ENCODE peak calls at places on chromosomes 3 and 15, in ten cellular contexts. One of them, this sample, is unnamed.

GRCh38 chr3:143668924-143669790 is 179.1 kb downstream of the SLC9A9 start:
- DNase-seq in mucosa of gallbladder: no peak
- DNase-seq in fibroblast of mammary gland: peak
- DNase-seq in psoas muscle: no peak
- DNase-seq in BJ: no peak
- DNase-seq in stimulated activated CD4-positive, alpha-beta T cell treated with anti-CD3 and anti-CD28 coated beads, Interleukin-1b, Interleukin-23, amount 100 ng/mL, for 24 hours: no peak
- DNase-seq in activated CD8-positive, alpha-beta memory T cell treated with anti-CD3 and anti-CD28 coated beads for 1 hour: no peak
- DNase-seq in naive thymus-derived CD8-positive, alpha-beta T cell: no peak
- DNase-seq in NCI-H2029 treated with DMSO at 0.1 percent for 48 hours: no peak
- DNase-seq in ACHN: no peak
- DNase-seq in this sample: no peak

GRCh38 chr15:42578984-42579537 is 3.7 kb downstream of the STARD9 start:
- DNase-seq in mucosa of gallbladder: no peak
- DNase-seq in fibroblast of mammary gland: no peak
- DNase-seq in psoas muscle: no peak
- DNase-seq in BJ: no peak
- DNase-seq in stimulated activated CD4-positive, alpha-beta T cell treated with anti-CD3 and anti-CD28 coated beads, Interleukin-1b, Interleukin-23, amount 100 ng/mL, for 24 hours: no peak
- DNase-seq in activated CD8-positive, alpha-beta memory T cell treated with anti-CD3 and anti-CD28 coated beads for 1 hour: no peak
- DNase-seq in naive thymus-derived CD8-positive, alpha-beta T cell: no peak
- DNase-seq in NCI-H2029 treated with DMSO at 0.1 percent for 48 hours: no peak
- DNase-seq in ACHN: no peak
- DNase-seq in this sample: no peak

GRCh38 chr3:178202199-178202598 is 334.0 kb upstream of the KCNMB2 start:
- DNase-seq in mucosa of gallbladder: no peak
- DNase-seq in fibroblast of mammary gland: no peak
- DNase-seq in psoas muscle: no peak
- DNase-seq in BJ: no peak
- DNase-seq in stimulated activated CD4-positive, alpha-beta T cell treated with anti-CD3 and anti-CD28 coated beads, Interleukin-1b, Interleukin-23, amount 100 ng/mL, for 24 hours: no peak
- DNase-seq in activated CD8-positive, alpha-beta memory T cell treated with anti-CD3 and anti-CD28 coated beads for 1 hour: no peak
- DNase-seq in naive thymus-derived CD8-positive, alpha-beta T cell: no peak
- DNase-seq in NCI-H2029 treated with DMSO at 0.1 percent for 48 hours: no peak
- DNase-seq in ACHN: no peak
- DNase-seq in this sample: no peak

GRCh38 chr3:102163039-102163817 is 271.6 kb upstream of the ZPLD1 start:
- DNase-seq in mucosa of gallbladder: no peak
- DNase-seq in fibroblast of mammary gland: peak
- DNase-seq in psoas muscle: peak
- DNase-seq in BJ: no peak
- DNase-seq in stimulated activated CD4-positive, alpha-beta T cell treated with anti-CD3 and anti-CD28 coated beads, Interleukin-1b, Interleukin-23, amount 100 ng/mL, for 24 hours: no peak
- DNase-seq in activated CD8-positive, alpha-beta memory T cell treated with anti-CD3 and anti-CD28 coated beads for 1 hour: no peak
- DNase-seq in naive thymus-derived CD8-positive, alpha-beta T cell: no peak
- DNase-seq in NCI-H2029 treated with DMSO at 0.1 percent for 48 hours: no peak
- DNase-seq in ACHN: peak
- DNase-seq in this sample: no peak

GRCh38 chr3:157920804-157921203 is 185.4 kb downstream of the SHOX2 start:
- DNase-seq in mucosa of gallbladder: no peak
- DNase-seq in fibroblast of mammary gland: no peak
- DNase-seq in psoas muscle: no peak
- DNase-seq in BJ: no peak
- DNase-seq in stimulated activated CD4-positive, alpha-beta T cell treated with anti-CD3 and anti-CD28 coated beads, Interleukin-1b, Interleukin-23, amount 100 ng/mL, for 24 hours: no peak
- DNase-seq in activated CD8-positive, alpha-beta memory T cell treated with anti-CD3 and anti-CD28 coated beads for 1 hour: no peak
- DNase-seq in naive thymus-derived CD8-positive, alpha-beta T cell: no peak
- DNase-seq in NCI-H2029 treated with DMSO at 0.1 percent for 48 hours: peak
- DNase-seq in ACHN: no peak
- DNase-seq in this sample: no peak

GRCh38 chr15:81589671-81590070 is 215.7 kb upstream of the TMC3 start:
- DNase-seq in mucosa of gallbladder: no peak
- DNase-seq in fibroblast of mammary gland: no peak
- DNase-seq in psoas muscle: no peak
- DNase-seq in BJ: no peak
- DNase-seq in stimulated activated CD4-positive, alpha-beta T cell treated with anti-CD3 and anti-CD28 coated beads, Interleukin-1b, Interleukin-23, amount 100 ng/mL, for 24 hours: no peak
- DNase-seq in activated CD8-positive, alpha-beta memory T cell treated with anti-CD3 and anti-CD28 coated beads for 1 hour: no peak
- DNase-seq in naive thymus-derived CD8-positive, alpha-beta T cell: no peak
- DNase-seq in NCI-H2029 treated with DMSO at 0.1 percent for 48 hours: no peak
- DNase-seq in ACHN: no peak
- DNase-seq in this sample: no peak

GRCh38 chr3:42036483-42036823 is 54.7 kb upstream of the TRAK1 start:
- DNase-seq in mucosa of gallbladder: no peak
- DNase-seq in fibroblast of mammary gland: peak
- DNase-seq in psoas muscle: no peak
- DNase-seq in BJ: peak
- DNase-seq in stimulated activated CD4-positive, alpha-beta T cell treated with anti-CD3 and anti-CD28 coated beads, Interleukin-1b, Interleukin-23, amount 100 ng/mL, for 24 hours: no peak
- DNase-seq in activated CD8-positive, alpha-beta memory T cell treated with anti-CD3 and anti-CD28 coated beads for 1 hour: no peak
- DNase-seq in naive thymus-derived CD8-positive, alpha-beta T cell: no peak
- DNase-seq in NCI-H2029 treated with DMSO at 0.1 percent for 48 hours: peak
- DNase-seq in ACHN: peak
- DNase-seq in this sample: peak

GRCh38 chr3:17116007-17116659 is 231.4 kb downstream of the PLCL2 start:
- DNase-seq in mucosa of gallbladder: no peak
- DNase-seq in fibroblast of mammary gland: no peak
- DNase-seq in psoas muscle: no peak
- DNase-seq in BJ: no peak
- DNase-seq in stimulated activated CD4-positive, alpha-beta T cell treated with anti-CD3 and anti-CD28 coated beads, Interleukin-1b, Interleukin-23, amount 100 ng/mL, for 24 hours: no peak
- DNase-seq in activated CD8-positive, alpha-beta memory T cell treated with anti-CD3 and anti-CD28 coated beads for 1 hour: no peak
- DNase-seq in naive thymus-derived CD8-positive, alpha-beta T cell: no peak
- DNase-seq in NCI-H2029 treated with DMSO at 0.1 percent for 48 hours: no peak
- DNase-seq in ACHN: no peak
- DNase-seq in this sample: no peak

This sample was measured in left lobe of liver.